ENCODE peak calls at places on chromosomes 6 and 20, in eight cellular contexts. One of them, this sample, is unnamed.

GRCh38 chr6:159978291-159979135 is 9.6 kb downstream of the IGF2R start:
- DNase-seq in AG10803: no peak
- DNase-seq in psoas muscle: no peak
- DNase-seq in hypothalamus: no peak
- DNase-seq in cardiac muscle cell: no peak
- DNase-seq in foreskin fibroblast: no peak
- DNase-seq in memory B cell: peak
- DNase-seq in brain microvascular endothelial cell: no peak
- DNase-seq in this sample: peak

GRCh38 chr6:13445005-13445743 is 42.2 kb downstream of the GFOD1 start:
- DNase-seq in AG10803: peak
- DNase-seq in memory B cell: no peak
- DNase-seq in cardiac muscle cell: peak
- DNase-seq in foreskin fibroblast: peak
- DNase-seq in brain microvascular endothelial cell: peak
- DNase-seq in hypothalamus: peak
- DNase-seq in psoas muscle: peak
- DNase-seq in this sample: no peak

GRCh38 chr20:53576586-53577318 is 16.9 kb downstream of the ZNF217 start:
- DNase-seq in brain microvascular endothelial cell: no peak
- DNase-seq in AG10803: no peak
- DNase-seq in psoas muscle: no peak
- DNase-seq in memory B cell: no peak
- DNase-seq in hypothalamus: no peak
- DNase-seq in cardiac muscle cell: no peak
- DNase-seq in foreskin fibroblast: no peak
- DNase-seq in this sample: no peak

GRCh38 chr6:88380618-88381288 is 214.6 kb upstream of the CNR1 start:
- DNase-seq in cardiac muscle cell: no peak
- DNase-seq in AG10803: no peak
- DNase-seq in memory B cell: no peak
- DNase-seq in hypothalamus: no peak
- DNase-seq in foreskin fibroblast: peak
- DNase-seq in brain microvascular endothelial cell: peak
- DNase-seq in psoas muscle: no peak
- DNase-seq in this sample: no peak

GRCh38 chr6:22975079-22975478 is 405.7 kb downstream of the HDGFL1 start:
- DNase-seq in hypothalamus: no peak
- DNase-seq in foreskin fibroblast: no peak
- DNase-seq in memory B cell: no peak
- DNase-seq in cardiac muscle cell: no peak
- DNase-seq in brain microvascular endothelial cell: no peak
- DNase-seq in AG10803: no peak
- DNase-seq in psoas muscle: no peak
- DNase-seq in this sample: no peak

GRCh38 chr6:34957184-34957904 is 68.3 kb downstream of the ANKS1A start:
- DNase-seq in hypothalamus: no peak
- DNase-seq in psoas muscle: no peak
- DNase-seq in brain microvascular endothelial cell: no peak
- DNase-seq in foreskin fibroblast: no peak
- DNase-seq in memory B cell: no peak
- DNase-seq in AG10803: no peak
- DNase-seq in cardiac muscle cell: peak
- DNase-seq in this sample: no peak

GRCh38 chr6:9553002-9553401 is 861.9 kb downstream of the TFAP2A start:
- DNase-seq in hypothalamus: no peak
- DNase-seq in foreskin fibroblast: no peak
- DNase-seq in AG10803: no peak
- DNase-seq in cardiac muscle cell: no peak
- DNase-seq in brain microvascular endothelial cell: no peak
- DNase-seq in psoas muscle: no peak
- DNase-seq in memory B cell: no peak
- DNase-seq in this sample: no peak

GRCh38 chr20:50308513-50309279 is 118.1 kb downstream of the CEBPB start:
- DNase-seq in hypothalamus: peak
- DNase-seq in cardiac muscle cell: peak
- DNase-seq in brain microvascular endothelial cell: peak
- DNase-seq in memory B cell: no peak
- DNase-seq in foreskin fibroblast: peak
- DNase-seq in psoas muscle: peak
- DNase-seq in AG10803: peak
- DNase-seq in this sample: no peak

GRCh38 chr20:46111028-46111835 is 6.9 kb upstream of the CD40 start:
- DNase-seq in brain microvascular endothelial cell: no peak
- DNase-seq in hypothalamus: peak
- DNase-seq in psoas muscle: no peak
- DNase-seq in memory B cell: peak
- DNase-seq in foreskin fibroblast: peak
- DNase-seq in AG10803: no peak
- DNase-seq in cardiac muscle cell: no peak
- DNase-seq in this sample: peak

This sample was measured in MM.1S.